ENCODE peak calls at places on chromosomes 4 and X, in eight cellular contexts. Q is brain microvascular endothelial cell, H is thoracic aorta, F is GM20000, R is PC-3, U is bronchial epithelial cell, S is AG09309, M is type B pancreatic cell. L is an unnamed sample.

GRCh38 chrX:47854474-47854873 is 17.8 kb downstream of the ZNF81 start:
- DNase-seq in Q (peak), H (no peak), F (no peak), R (peak), U (no peak), S (no peak), M (no peak), L (no peak)

GRCh38 chrX:115940888-115941332 is 229.6 kb upstream of the AGTR2 start:
- DNase-seq in Q (peak), H (no peak), F (no peak), R (peak), U (no peak), S (peak), M (no peak), L (peak)

GRCh38 chrX:85573801-85574200 is 194.3 kb upstream of the POF1B start:
- DNase-seq in Q (no peak), H (no peak), F (no peak), R (no peak), U (no peak), S (no peak), M (no peak), L (no peak)

GRCh38 chr4:1595789-1596325 is 88.3 kb downstream of the FAM53A start:
- DNase-seq in Q (no peak), H (no peak), F (no peak), R (no peak), U (no peak), S (no peak), M (no peak), L (no peak)

GRCh38 chr4:48247142-48247877 is 22.3 kb downstream of the TEC start:
- DNase-seq in Q (no peak), H (no peak), F (no peak), R (peak), U (peak), S (no peak), M (no peak), L (no peak)

GRCh38 chrX:48541140-48541814 is 1.8 kb downstream of the TBC1D25 start:
- DNase-seq in Q (no peak), H (no peak), F (no peak), R (no peak), U (no peak), S (no peak), M (no peak), L (no peak)

GRCh38 chr4:113869743-113870375 is 108.3 kb upstream of the CAMK2D start:
- DNase-seq in Q (peak), H (peak), F (peak), R (peak), U (peak), S (no peak), M (no peak), L (no peak)

GRCh38 chr4:102343964-102344519 is 1.2 kb downstream of the SLC39A8 start:
- DNase-seq in Q (no peak), H (no peak), F (no peak), R (peak), U (peak), S (no peak), M (no peak), L (no peak)

GRCh38 chrX:118807151-118808017 is 16.2 kb upstream of the ZCCHC12 start:
- DNase-seq in Q (peak), H (no peak), F (peak), R (peak), U (peak), S (peak), M (no peak), L (no peak)

GRCh38 chrX:10121787-10122186 is 35.0 kb upstream of the CLCN4 start:
- DNase-seq in Q (peak), H (no peak), F (peak), R (no peak), U (no peak), S (no peak), M (no peak), L (no peak)

GRCh38 chr4:20532871-20533870 is 167.1 kb upstream of the PACRGL start:
- DNase-seq in Q (peak), H (no peak), F (no peak), R (peak), U (no peak), S (peak), M (no peak), L (no peak)

GRCh38 chrX:11968470-11968869 is 169.8 kb upstream of the FRMPD4 start:
- DNase-seq in Q (no peak), H (no peak), F (no peak), R (peak), U (peak), S (no peak), M (no peak), L (no peak)

GRCh38 chrX:118338930-118339329 is 7.0 kb upstream of the WDR44 start:
- DNase-seq in Q (no peak), H (no peak), F (no peak), R (no peak), U (no peak), S (no peak), M (no peak), L (no peak)

GRCh38 chrX:21972721-21973120 is 32.2 kb downstream of the SMS start:
- DNase-seq in Q (peak), H (no peak), F (no peak), R (peak), U (peak), S (no peak), M (no peak), L (no peak)

GRCh38 chr4:27638163-27638915 is 777.7 kb downstream of the STIM2 start:
- DNase-seq in Q (no peak), H (no peak), F (no peak), R (peak), U (peak), S (no peak), M (no peak), L (no peak)

GRCh38 chrX:103919336-103919682 is 43.1 kb upstream of the TMSB15B start:
- DNase-seq in Q (peak), H (no peak), F (no peak), R (peak), U (peak), S (no peak), M (no peak), L (no peak)

GRCh38 chrX:132940727-132941162 is 17.7 kb downstream of the HS6ST2 start:
- DNase-seq in Q (no peak), H (no peak), F (no peak), R (peak), U (peak), S (no peak), M (no peak), L (no peak)
- TF ChIP-seq CTCF in Q (peak), H (no peak), F (no peak), R (peak), U (peak), S (no peak), M (peak), L (no peak)

GRCh38 chrX:130300010-130300282 is 31.2 kb upstream of the ZNF280C start:
- DNase-seq in Q (no peak), H (no peak), F (no peak), R (no peak), U (no peak), S (no peak), M (no peak), L (no peak)

GRCh38 chrX:130301405-130301804 is 32.7 kb upstream of the ZNF280C start:
- DNase-seq in Q (no peak), H (no peak), F (no peak), R (no peak), U (no peak), S (no peak), M (no peak), L (no peak)

GRCh38 chrX:130299279-130300009 is 30.7 kb upstream of the ZNF280C start:
- DNase-seq in Q (no peak), H (no peak), F (no peak), R (no peak), U (no peak), S (no peak), M (no peak), L (no peak)

DNA sequence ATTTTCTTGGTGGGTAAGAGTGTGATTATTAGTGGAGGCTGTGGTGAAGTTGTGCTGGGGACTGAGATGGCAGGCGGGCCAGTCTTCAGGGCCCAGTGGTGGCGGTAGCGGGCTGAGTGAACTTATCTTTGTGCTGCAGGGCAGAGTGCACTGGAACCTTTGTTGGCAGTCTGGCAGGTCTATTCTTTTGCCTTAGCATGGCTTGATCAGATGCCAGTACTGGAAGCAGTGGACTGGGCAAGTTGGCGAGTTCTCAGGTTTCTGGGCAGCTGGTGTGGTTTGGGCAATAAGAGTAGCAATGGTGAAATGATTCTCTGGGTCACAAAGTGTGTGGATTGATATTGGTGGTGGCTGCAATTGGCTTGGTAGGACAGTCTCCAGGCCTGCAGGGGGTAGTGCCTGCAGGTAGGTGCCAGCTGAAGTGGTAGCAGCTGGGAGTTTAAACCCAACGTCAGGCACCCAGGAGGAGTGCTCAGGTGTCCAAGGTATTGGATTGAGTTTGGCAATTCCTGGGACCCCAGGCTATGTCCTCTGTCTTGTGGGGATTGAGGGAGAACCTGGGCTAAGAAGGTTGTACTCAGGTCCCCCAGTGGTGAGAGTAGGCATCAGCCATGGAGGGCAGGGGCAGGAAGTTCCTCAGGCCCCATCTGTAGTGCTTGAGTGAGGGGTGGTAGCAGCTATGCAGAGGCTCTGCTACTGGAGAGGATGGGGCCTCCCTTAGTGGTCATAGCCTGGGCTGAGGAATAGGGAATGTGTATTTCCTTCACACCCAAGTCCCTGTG is 34.9 kb upstream of the SLC25A14 start:
- DNase-seq in Q (no peak), H (no peak), F (no peak), R (no peak), U (no peak), S (no peak), M (no peak), L (no peak)
- TF ChIP-seq CTCF in Q (no peak), H (no peak), F (no peak), R (no peak), U (no peak), S (no peak), M (no peak), L (no peak)

DNA sequence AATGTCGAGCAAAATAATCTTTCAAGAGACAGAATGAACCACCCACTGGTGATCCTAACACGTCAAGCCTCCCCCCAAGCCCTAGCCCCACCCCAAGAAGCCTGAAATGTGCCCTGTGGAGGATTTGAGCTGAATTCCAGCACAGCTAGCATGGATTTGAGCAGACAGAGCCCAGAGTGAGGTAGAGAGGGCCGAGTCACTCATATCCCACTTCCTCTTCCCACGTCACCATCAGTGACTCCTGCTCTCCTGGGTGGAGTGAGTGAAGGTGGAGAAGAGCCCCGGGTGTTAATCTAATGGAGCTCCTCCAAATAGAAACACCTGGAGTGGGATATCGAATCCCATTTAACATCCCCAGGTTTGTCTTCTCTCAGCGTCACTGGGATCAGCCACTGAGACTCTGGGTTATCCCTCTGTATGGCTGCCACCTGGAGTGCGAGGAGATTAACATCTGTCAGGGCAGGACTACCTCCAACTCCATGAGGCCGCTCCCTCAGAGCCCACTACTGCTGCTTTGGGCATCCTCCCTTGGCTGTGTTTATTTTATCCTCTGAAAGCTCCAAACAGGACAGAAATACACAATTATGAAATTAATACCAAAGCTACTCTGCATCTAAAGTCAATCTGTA is 136.6 kb downstream of the NWD2 start:
- DNase-seq in Q (no peak), H (no peak), F (no peak), R (no peak), U (no peak), S (no peak), M (no peak), L (no peak)
- TF ChIP-seq CTCF in Q (no peak), H (no peak), F (no peak), R (no peak), U (no peak), S (no peak), M (no peak), L (no peak)

DNA sequence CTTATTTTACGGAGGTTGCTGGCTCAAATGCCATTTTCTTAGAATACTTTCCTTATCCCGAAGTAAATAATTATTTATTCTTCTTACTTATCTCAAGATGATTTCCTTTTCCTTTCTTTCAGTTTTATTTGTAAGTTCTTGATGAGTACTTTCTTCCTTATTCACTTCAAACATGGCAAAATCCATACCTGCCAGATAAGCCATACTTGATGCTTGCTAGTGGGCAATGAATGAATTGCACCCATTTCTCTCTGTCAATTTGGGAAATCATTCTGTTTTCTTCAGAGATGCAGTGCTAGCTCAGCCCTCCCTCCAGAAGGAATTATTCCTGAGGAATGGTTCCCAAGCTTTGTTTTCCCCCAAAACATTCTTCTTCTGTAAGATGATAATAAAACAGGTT is 598.3 kb downstream of the SPRY1 start:
- DNase-seq in Q (no peak), H (no peak), F (no peak), R (peak), U (no peak), S (no peak), M (no peak), L (no peak)
- TF ChIP-seq CTCF in Q (peak), H (no peak), F (no peak), R (peak), U (peak), S (no peak), M (peak), L (no peak)

GRCh38 chr4:7157140-7157488 is 35.2 kb upstream of the SORCS2 start:
- DNase-seq in Q (no peak), H (no peak), F (no peak), R (no peak), U (no peak), S (no peak), M (no peak), L (no peak)

GRCh38 chr4:7153711-7154110 is 38.6 kb upstream of the SORCS2 start:
- DNase-seq in Q (no peak), H (no peak), F (no peak), R (no peak), U (no peak), S (no peak), M (no peak), L (no peak)

GRCh38 chr4:7154351-7154981 is 37.9 kb upstream of the SORCS2 start:
- DNase-seq in Q (no peak), H (no peak), F (no peak), R (no peak), U (no peak), S (no peak), M (no peak), L (no peak)

GRCh38 chr4:7156273-7157139 is 35.8 kb upstream of the SORCS2 start:
- DNase-seq in Q (peak), H (no peak), F (no peak), R (peak), U (no peak), S (no peak), M (no peak), L (peak)

GRCh38 chr4:7155611-7156071 is 36.7 kb upstream of the SORCS2 start:
- DNase-seq in Q (no peak), H (no peak), F (no peak), R (no peak), U (no peak), S (no peak), M (no peak), L (peak)
- TF ChIP-seq CTCF in Q (no peak), H (no peak), F (no peak), R (no peak), U (no peak), S (no peak), M (no peak), L (no peak)